ENCODE peak calls at places on chromosome 19, in ten cellular contexts. One of them, this sample, is unnamed.
A peak's percentile ranks its signal among the peaks of the same experiment; 100 is the strongest.

GRCh38 chr19:38544569-38545315 is 73.0 kb downstream of the MAP4K1 start:
- DNase-seq in CD8-positive, alpha-beta T cell: no peak
- DNase-seq in AG10803: no peak
- DNase-seq in activated naive CD4-positive, alpha-beta T cell treated with anti-CD3 and anti-CD28 coated beads, Interleukin-2, amount 50 U/mL, for 72 hours: no peak
- DNase-seq in T-helper 17 cell: no peak
- DNase-seq in GDM1: no peak
- DNase-seq in H54: no peak
- DNase-seq in AG04450: peak; percentile 7
- DNase-seq in lower leg skin: no peak
- DNase-seq in NCI-H510A treated with DMSO at 0.1 percent for 48 hours: no peak
- DNase-seq in this sample: no peak

GRCh38 chr19:959935-960502 is 24.1 kb upstream of the WDR18 start:
- DNase-seq in CD8-positive, alpha-beta T cell: no peak
- DNase-seq in AG10803: no peak
- DNase-seq in activated naive CD4-positive, alpha-beta T cell treated with anti-CD3 and anti-CD28 coated beads, Interleukin-2, amount 50 U/mL, for 72 hours: no peak
- DNase-seq in T-helper 17 cell: no peak
- DNase-seq in GDM1: no peak
- DNase-seq in H54: no peak
- DNase-seq in AG04450: no peak
- DNase-seq in lower leg skin: no peak
- DNase-seq in NCI-H510A treated with DMSO at 0.1 percent for 48 hours: no peak
- DNase-seq in this sample: no peak

GRCh38 chr19:5665781-5666513 is 14.4 kb downstream of the MICOS13 start:
- DNase-seq in CD8-positive, alpha-beta T cell: no peak
- DNase-seq in AG10803: peak; percentile 52
- DNase-seq in activated naive CD4-positive, alpha-beta T cell treated with anti-CD3 and anti-CD28 coated beads, Interleukin-2, amount 50 U/mL, for 72 hours: no peak
- DNase-seq in T-helper 17 cell: no peak
- DNase-seq in GDM1: no peak
- DNase-seq in H54: peak; percentile 71
- DNase-seq in AG04450: peak; percentile 41
- DNase-seq in lower leg skin: no peak
- DNase-seq in NCI-H510A treated with DMSO at 0.1 percent for 48 hours: no peak
- DNase-seq in this sample: no peak

GRCh38 chr19:33429891-33430673 is 56.6 kb downstream of the CEBPG start:
- DNase-seq in CD8-positive, alpha-beta T cell: peak; percentile 65
- DNase-seq in AG10803: no peak
- DNase-seq in activated naive CD4-positive, alpha-beta T cell treated with anti-CD3 and anti-CD28 coated beads, Interleukin-2, amount 50 U/mL, for 72 hours: no peak
- DNase-seq in T-helper 17 cell: peak; percentile 49
- DNase-seq in GDM1: no peak
- DNase-seq in H54: no peak
- DNase-seq in AG04450: no peak
- DNase-seq in lower leg skin: no peak
- DNase-seq in NCI-H510A treated with DMSO at 0.1 percent for 48 hours: no peak
- DNase-seq in this sample: no peak

GRCh38 chr19:7742575-7742974 is 4.8 kb downstream of the CD209 start:
- DNase-seq in CD8-positive, alpha-beta T cell: no peak
- DNase-seq in AG10803: no peak
- DNase-seq in activated naive CD4-positive, alpha-beta T cell treated with anti-CD3 and anti-CD28 coated beads, Interleukin-2, amount 50 U/mL, for 72 hours: no peak
- DNase-seq in T-helper 17 cell: no peak
- DNase-seq in GDM1: no peak
- DNase-seq in H54: no peak
- DNase-seq in AG04450: no peak
- DNase-seq in lower leg skin: no peak
- DNase-seq in NCI-H510A treated with DMSO at 0.1 percent for 48 hours: no peak
- DNase-seq in this sample: no peak

GRCh38 chr19:18519962-18520847 is 1.7 kb downstream of the ELL start:
- DNase-seq in CD8-positive, alpha-beta T cell: peak; percentile 66
- DNase-seq in AG10803: peak; percentile 80
- DNase-seq in activated naive CD4-positive, alpha-beta T cell treated with anti-CD3 and anti-CD28 coated beads, Interleukin-2, amount 50 U/mL, for 72 hours: no peak
- DNase-seq in T-helper 17 cell: peak; percentile 39
- DNase-seq in GDM1: peak; percentile 13
- DNase-seq in H54: peak; percentile 63
- DNase-seq in AG04450: peak; percentile 50
- DNase-seq in lower leg skin: peak; percentile 91
- DNase-seq in NCI-H510A treated with DMSO at 0.1 percent for 48 hours: peak; percentile 13
- DNase-seq in this sample: peak; percentile 32

GRCh38 chr19:13835791-13836723 is 40.8 kb downstream of the ZSWIM4 start:
- DNase-seq in CD8-positive, alpha-beta T cell: peak; percentile 15
- DNase-seq in AG10803: peak; percentile 47
- DNase-seq in activated naive CD4-positive, alpha-beta T cell treated with anti-CD3 and anti-CD28 coated beads, Interleukin-2, amount 50 U/mL, for 72 hours: no peak
- DNase-seq in T-helper 17 cell: no peak
- DNase-seq in GDM1: peak; percentile 91
- DNase-seq in H54: no peak
- DNase-seq in AG04450: no peak
- DNase-seq in lower leg skin: peak; percentile 89
- DNase-seq in NCI-H510A treated with DMSO at 0.1 percent for 48 hours: no peak
- DNase-seq in this sample: no peak

GRCh38 chr19:45293682-45294081 is 29.0 kb downstream of the CKM start:
- DNase-seq in CD8-positive, alpha-beta T cell: no peak
- DNase-seq in AG10803: no peak
- DNase-seq in activated naive CD4-positive, alpha-beta T cell treated with anti-CD3 and anti-CD28 coated beads, Interleukin-2, amount 50 U/mL, for 72 hours: no peak
- DNase-seq in T-helper 17 cell: no peak
- DNase-seq in GDM1: no peak
- DNase-seq in H54: no peak
- DNase-seq in AG04450: no peak
- DNase-seq in lower leg skin: no peak
- DNase-seq in NCI-H510A treated with DMSO at 0.1 percent for 48 hours: no peak
- DNase-seq in this sample: no peak

GRCh38 chr19:43584484-43584883 is 8.9 kb downstream of the PINLYP start:
- DNase-seq in CD8-positive, alpha-beta T cell: no peak
- DNase-seq in AG10803: no peak
- DNase-seq in activated naive CD4-positive, alpha-beta T cell treated with anti-CD3 and anti-CD28 coated beads, Interleukin-2, amount 50 U/mL, for 72 hours: no peak
- DNase-seq in T-helper 17 cell: no peak
- DNase-seq in GDM1: no peak
- DNase-seq in H54: no peak
- DNase-seq in AG04450: no peak
- DNase-seq in lower leg skin: no peak
- DNase-seq in NCI-H510A treated with DMSO at 0.1 percent for 48 hours: no peak
- DNase-seq in this sample: no peak

GRCh38 chr19:45477713-45478453 is 10.1 kb downstream of the FOSB start:
- DNase-seq in CD8-positive, alpha-beta T cell: no peak
- DNase-seq in AG10803: peak; percentile 4
- DNase-seq in activated naive CD4-positive, alpha-beta T cell treated with anti-CD3 and anti-CD28 coated beads, Interleukin-2, amount 50 U/mL, for 72 hours: no peak
- DNase-seq in T-helper 17 cell: no peak
- DNase-seq in GDM1: no peak
- DNase-seq in H54: no peak
- DNase-seq in AG04450: no peak
- DNase-seq in lower leg skin: no peak
- DNase-seq in NCI-H510A treated with DMSO at 0.1 percent for 48 hours: no peak
- DNase-seq in this sample: no peak

GRCh38 chr19:46186101-46186716 is 38.2 kb downstream of the IGFL2 start:
- DNase-seq in CD8-positive, alpha-beta T cell: no peak
- DNase-seq in AG10803: no peak
- DNase-seq in activated naive CD4-positive, alpha-beta T cell treated with anti-CD3 and anti-CD28 coated beads, Interleukin-2, amount 50 U/mL, for 72 hours: no peak
- DNase-seq in T-helper 17 cell: no peak
- DNase-seq in GDM1: no peak
- DNase-seq in H54: no peak
- DNase-seq in AG04450: no peak
- DNase-seq in lower leg skin: peak; percentile 63
- DNase-seq in NCI-H510A treated with DMSO at 0.1 percent for 48 hours: no peak
- DNase-seq in this sample: no peak

GRCh38 chr19:16506961-16507360 is 10.8 kb downstream of the C19orf44 start:
- DNase-seq in CD8-positive, alpha-beta T cell: no peak
- DNase-seq in AG10803: peak; percentile 26
- DNase-seq in activated naive CD4-positive, alpha-beta T cell treated with anti-CD3 and anti-CD28 coated beads, Interleukin-2, amount 50 U/mL, for 72 hours: no peak
- DNase-seq in T-helper 17 cell: no peak
- DNase-seq in GDM1: no peak
- DNase-seq in H54: no peak
- DNase-seq in AG04450: no peak
- DNase-seq in lower leg skin: no peak
- DNase-seq in NCI-H510A treated with DMSO at 0.1 percent for 48 hours: no peak
- DNase-seq in this sample: no peak

GRCh38 chr19:912181-913079 is 589 bp downstream of the R3HDM4 start:
- DNase-seq in CD8-positive, alpha-beta T cell: peak; percentile 62
- DNase-seq in AG10803: no peak
- DNase-seq in activated naive CD4-positive, alpha-beta T cell treated with anti-CD3 and anti-CD28 coated beads, Interleukin-2, amount 50 U/mL, for 72 hours: no peak
- DNase-seq in T-helper 17 cell: peak; percentile 39
- DNase-seq in GDM1: no peak
- DNase-seq in H54: no peak
- DNase-seq in AG04450: no peak
- DNase-seq in lower leg skin: no peak
- DNase-seq in NCI-H510A treated with DMSO at 0.1 percent for 48 hours: no peak
- DNase-seq in this sample: no peak

GRCh38 chr19:44596428-44597130 is 16.8 kb upstream of the IGSF23 start:
- DNase-seq in CD8-positive, alpha-beta T cell: no peak
- DNase-seq in AG10803: no peak
- DNase-seq in activated naive CD4-positive, alpha-beta T cell treated with anti-CD3 and anti-CD28 coated beads, Interleukin-2, amount 50 U/mL, for 72 hours: no peak
- DNase-seq in T-helper 17 cell: no peak
- DNase-seq in GDM1: no peak
- DNase-seq in H54: no peak
- DNase-seq in AG04450: no peak
- DNase-seq in lower leg skin: no peak
- DNase-seq in NCI-H510A treated with DMSO at 0.1 percent for 48 hours: no peak
- DNase-seq in this sample: no peak

GRCh38 chr19:39645800-39646411 is 9.8 kb upstream of the LGALS16 start:
- DNase-seq in CD8-positive, alpha-beta T cell: no peak
- DNase-seq in AG10803: peak; percentile 2
- DNase-seq in activated naive CD4-positive, alpha-beta T cell treated with anti-CD3 and anti-CD28 coated beads, Interleukin-2, amount 50 U/mL, for 72 hours: no peak
- DNase-seq in T-helper 17 cell: no peak
- DNase-seq in GDM1: no peak
- DNase-seq in H54: no peak
- DNase-seq in AG04450: no peak
- DNase-seq in lower leg skin: no peak
- DNase-seq in NCI-H510A treated with DMSO at 0.1 percent for 48 hours: no peak
- DNase-seq in this sample: no peak

GRCh38 chr19:11204943-11205349 is 7.6 kb upstream of the KANK2 start:
- DNase-seq in CD8-positive, alpha-beta T cell: no peak
- DNase-seq in AG10803: no peak
- DNase-seq in activated naive CD4-positive, alpha-beta T cell treated with anti-CD3 and anti-CD28 coated beads, Interleukin-2, amount 50 U/mL, for 72 hours: no peak
- DNase-seq in T-helper 17 cell: no peak
- DNase-seq in GDM1: peak; percentile 30
- DNase-seq in H54: no peak
- DNase-seq in AG04450: no peak
- DNase-seq in lower leg skin: no peak
- DNase-seq in NCI-H510A treated with DMSO at 0.1 percent for 48 hours: no peak
- DNase-seq in this sample: no peak

GRCh38 chr19:44625531-44626066 is 12.2 kb downstream of the IGSF23 start:
- DNase-seq in CD8-positive, alpha-beta T cell: no peak
- DNase-seq in AG10803: no peak
- DNase-seq in activated naive CD4-positive, alpha-beta T cell treated with anti-CD3 and anti-CD28 coated beads, Interleukin-2, amount 50 U/mL, for 72 hours: no peak
- DNase-seq in T-helper 17 cell: no peak
- DNase-seq in GDM1: no peak
- DNase-seq in H54: no peak
- DNase-seq in AG04450: no peak
- DNase-seq in lower leg skin: no peak
- DNase-seq in NCI-H510A treated with DMSO at 0.1 percent for 48 hours: no peak
- DNase-seq in this sample: no peak

GRCh38 chr19:4976412-4977298 is 7.7 kb downstream of the KDM4B start:
- DNase-seq in CD8-positive, alpha-beta T cell: no peak
- DNase-seq in AG10803: peak; percentile 98
- DNase-seq in activated naive CD4-positive, alpha-beta T cell treated with anti-CD3 and anti-CD28 coated beads, Interleukin-2, amount 50 U/mL, for 72 hours: no peak
- DNase-seq in T-helper 17 cell: no peak
- DNase-seq in GDM1: peak; percentile 64
- DNase-seq in H54: no peak
- DNase-seq in AG04450: peak; percentile 91
- DNase-seq in lower leg skin: peak; percentile 94
- DNase-seq in NCI-H510A treated with DMSO at 0.1 percent for 48 hours: no peak
- DNase-seq in this sample: peak; percentile 27